ENCODE peak calls at places on chromosome 13, in four cellular contexts. O is GM12878, P is K562, F is SK-N-SH. M is an unnamed sample.

GRCh38 chr13:111341886-111342285 is 21.4 kb downstream of the TEX29 start:
- DNase-seq in F (no peak), O (no peak), P (no peak), M (no peak)

GRCh38 chr13:83378901-83379300 is 503.4 kb downstream of the SLITRK1 start:
- DNase-seq in F (no peak), O (no peak), P (no peak), M (no peak)

GRCh38 chr13:76630629-76631028 is 255.6 kb downstream of the KCTD12 start:
- DNase-seq in F (no peak), P (no peak), O (no peak), M (no peak)

GRCh38 chr13:114151565-114152284 is 19.3 kb upstream of the RASA3 start:
- DNase-seq in P (no peak), O (no peak), F (no peak), M (no peak)

GRCh38 chr13:27619093-27619705 is 1.1 kb downstream of the LNX2 start:
- DNase-seq in P (no peak), F (no peak), O (no peak), M (no peak)

GRCh38 chr13:80334582-80335260 is 6.2 kb downstream of the SPRY2 start:
- DNase-seq in F (no peak), P (no peak), O (no peak), M (no peak)

GRCh38 chr13:63910406-63910957 is 2494.8 kb upstream of the PCDH20 start:
- DNase-seq in F (no peak), O (no peak), P (no peak), M (peak)

GRCh38 chr13:113586661-113587479 is 2.3 kb downstream of the TFDP1 start:
- DNase-seq in P (no peak), O (no peak), F (no peak), M (no peak)

GRCh38 chr13:25253702-25254101 is 33.6 kb downstream of the MTMR6 start:
- DNase-seq in O (no peak), F (no peak), P (no peak), M (no peak)

GRCh38 chr13:40984670-40985366 is 34.3 kb downstream of the ELF1 start:
- DNase-seq in F (no peak), P (no peak), O (peak), M (no peak)

GRCh38 chr13:80118099-80118498 is 222.8 kb downstream of the SPRY2 start:
- DNase-seq in O (no peak), F (no peak), P (no peak), M (no peak)

GRCh38 chr13:63436288-63436687 is 2020.6 kb upstream of the PCDH20 start:
- DNase-seq in O (no peak), F (no peak), P (no peak), M (no peak)

GRCh38 chr13:106525865-106526264 is 9.6 kb downstream of the EFNB2 start:
- DNase-seq in P (no peak), F (no peak), O (no peak), M (no peak)

GRCh38 chr13:95457294-95457693 is 95.2 kb upstream of the CLDN10 start:
- DNase-seq in F (no peak), O (peak), P (no peak), M (no peak)

GRCh38 chr13:29573190-29573589 is 22.3 kb downstream of the SLC7A1 start:
- DNase-seq in P (no peak), O (no peak), F (no peak), M (no peak)

GRCh38 chr13:33228645-33229445 is 56.7 kb downstream of the STARD13 start:
- DNase-seq in F (peak), P (peak), O (no peak), M (no peak)

GRCh38 chr13:101661839-101662238 is 209.4 kb downstream of the ITGBL1 start:
- DNase-seq in O (no peak), F (no peak), P (no peak), M (no peak)

GRCh38 chr13:95122063-95122462 is 179.2 kb downstream of the ABCC4 start:
- DNase-seq in O (no peak), F (no peak), P (no peak), M (no peak)

GRCh38 chr13:113903361-113903760 is 39.5 kb upstream of the GAS6 start:
- DNase-seq in P (no peak), F (no peak), O (no peak), M (no peak)

GRCh38 chr13:30907167-30907761 is 1.2 kb downstream of the MEDAG start:
- DNase-seq in O (no peak), P (no peak), F (peak), M (no peak)

GRCh38 chr13:30376426-30377311 is 45.6 kb upstream of the UBE2L5 start:
- DNase-seq in F (no peak), O (peak), P (no peak), M (no peak)

GRCh38 chr13:35723820-35724219 is 247.3 kb upstream of the MAB21L1 start:
- DNase-seq in F (peak), O (no peak), P (no peak), M (no peak)

GRCh38 chr13:33260168-33261098 is 25.1 kb downstream of the STARD13 start:
- DNase-seq in P (no peak), F (no peak), O (no peak), M (no peak)

GRCh38 chr13:33281951-33282595 is 3.5 kb downstream of the STARD13 start:
- DNase-seq in P (no peak), F (no peak), O (no peak), M (no peak)

GRCh38 chr13:113774177-113775107 is 15.4 kb downstream of the TMEM255B start:
- DNase-seq in O (no peak), F (peak), P (no peak), M (no peak)

GRCh38 chr13:75860935-75861334 is 224.8 kb downstream of the LMO7 start:
- DNase-seq in P (no peak), O (no peak), F (no peak), M (no peak)

GRCh38 chr13:33349996-33350826 is 64.7 kb upstream of the STARD13 start:
- DNase-seq in O (no peak), F (peak), P (no peak), M (peak)

GRCh38 chr13:40764587-40765403 is 6.2 kb downstream of the MRPS31 start:
- DNase-seq in P (no peak), F (no peak), O (no peak), M (no peak)

GRCh38 chr13:112638919-112639318 is 50.9 kb upstream of the ATP11A start:
- DNase-seq in O (no peak), F (peak), P (no peak), M (no peak)

GRCh38 chr13:29543230-29544215 is 52.0 kb downstream of the SLC7A1 start:
- DNase-seq in O (peak), F (no peak), P (peak), M (no peak)

GRCh38 chr13:70034280-70034679 is 73.3 kb upstream of the ATXN8OS start:
- DNase-seq in P (no peak), F (no peak), O (no peak), M (no peak)

GRCh38 chr13:42274386-42275097 is 2.6 kb downstream of the AKAP11 start:
- DNase-seq in F (no peak), O (no peak), P (no peak), M (no peak)

GRCh38 chr13:27920677-27921420 is 1.0 kb downstream of the PDX1 start:
- DNase-seq in O (no peak), P (no peak), F (peak), M (peak)

GRCh38 chr13:88000239-88000638 is 329.1 kb downstream of the SLITRK5 start:
- DNase-seq in O (no peak), F (no peak), P (no peak), M (no peak)

GRCh38 chr13:43143591-43143990 is 120.2 kb downstream of the DNAJC15 start:
- DNase-seq in F (no peak), O (no peak), P (no peak), M (no peak)

GRCh38 chr13:113620036-113620435 is 35.5 kb downstream of the TFDP1 start:
- DNase-seq in F (peak), O (no peak), P (no peak), M (no peak)

GRCh38 chr13:101514695-101515275 is 62.3 kb downstream of the ITGBL1 start:
- DNase-seq in F (peak), O (no peak), P (no peak), M (no peak)

GRCh38 chr13:30559274-30559673 is 58.4 kb upstream of the USPL1 start:
- DNase-seq in P (no peak), F (no peak), O (no peak), M (no peak)

GRCh38 chr13:44382635-44383145 is 9.1 kb downstream of the SERP2 start:
- DNase-seq in O (no peak), P (peak), F (no peak), M (no peak)
- TF ChIP-seq USF1 in O (no peak), P (no peak), F (no peak), M (no peak)

DNA sequence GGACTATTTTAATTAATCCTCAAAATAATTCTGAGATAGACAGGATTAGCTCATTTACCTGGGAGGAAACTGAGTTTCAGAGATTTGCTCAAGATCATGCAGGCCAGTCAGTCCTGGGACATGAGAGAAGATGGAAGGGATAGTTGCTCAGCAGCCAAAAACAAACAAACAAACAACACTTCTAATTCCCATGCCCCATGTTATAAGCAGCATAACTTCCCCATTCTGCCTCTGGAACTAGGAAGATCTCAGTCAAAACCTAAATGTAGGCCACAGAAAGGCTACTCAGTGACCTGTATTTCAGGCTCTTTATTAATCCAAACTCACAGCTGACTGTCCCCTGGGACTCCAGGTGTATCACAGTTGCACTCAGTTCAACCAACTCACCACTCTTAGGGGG is 489.2 kb upstream of the NBEA start:
- DNase-seq in O (no peak), P (no peak), F (no peak), M (no peak)
- TF ChIP-seq USF2 in O (no peak), P (no peak), F (no peak), M (no peak)

GRCh38 chr13:55632402-55632801 is 1508.3 kb upstream of the PRR20A start:
- DNase-seq in F (no peak), O (no peak), P (no peak), M (no peak)
- TF ChIP-seq USF1 in F (no peak), O (no peak), P (no peak), M (no peak)

GRCh38 chr13:45143346-45143751 is 23.0 kb downstream of the GTF2F2 start:
- DNase-seq in O (no peak), F (no peak), P (no peak), M (no peak)
- TF ChIP-seq USF2 in O (no peak), F (no peak), P (no peak), M (no peak)

DNA sequence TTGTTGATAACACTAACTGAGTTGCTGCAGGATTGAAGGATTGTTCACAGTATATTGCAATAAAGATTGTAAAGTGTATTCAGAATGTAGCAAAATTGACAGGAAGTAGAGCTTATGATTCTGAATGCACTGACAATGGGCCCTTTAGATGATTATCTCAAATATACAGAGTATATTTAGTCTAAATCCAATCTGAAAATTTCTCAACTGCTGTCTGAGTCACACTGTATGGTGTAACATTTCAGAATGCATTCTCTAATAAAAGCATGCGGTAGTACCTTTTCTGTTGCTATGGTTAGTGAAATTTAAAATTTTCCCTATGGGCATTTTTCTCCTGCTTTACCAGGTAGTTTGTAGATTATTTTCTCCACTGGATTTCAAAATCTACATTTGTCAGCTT is 365.2 kb downstream of the PCDH17 start:
- DNase-seq in F (no peak), O (no peak), P (no peak), M (no peak)
- TF ChIP-seq USF1 in F (no peak), O (no peak), P (no peak), M (no peak)

GRCh38 chr13:38824342-38824741 is 137.5 kb downstream of the FREM2 start:
- DNase-seq in P (no peak), O (peak), F (no peak), M (no peak)
- TF ChIP-seq USF2 in P (no peak), O (no peak), F (no peak), M (no peak)